ENCODE peak calls at places on chromosomes 5 and 9, in eight cellular contexts. One of them, this sample, is unnamed.

GRCh38 chr9:135909371-135909770 is 2.0 kb upstream of the CAMSAP1 start:
- DNase-seq in NCI-H460: no peak
- DNase-seq in NCI-H1694 treated with DMSO at 0.1 percent for 48 hours: no peak
- DNase-seq in naive thymus-derived CD8-positive, alpha-beta T cell: no peak
- DNase-seq in IMR-90: no peak
- DNase-seq in mammary epithelial cell: no peak
- DNase-seq in left cardiac atrium: no peak
- DNase-seq in uterus: no peak
- DNase-seq in this sample: no peak

GRCh38 chr9:69324549-69325401 is at the start of gene ENTREP1:
- DNase-seq in uterus: peak; percentile 29
- DNase-seq in mammary epithelial cell: peak; percentile 75
- DNase-seq in IMR-90: no peak
- DNase-seq in NCI-H1694 treated with DMSO at 0.1 percent for 48 hours: no peak
- DNase-seq in left cardiac atrium: peak; percentile 83
- DNase-seq in naive thymus-derived CD8-positive, alpha-beta T cell: no peak
- DNase-seq in NCI-H460: peak; percentile 40
- DNase-seq in this sample: peak; percentile 87

GRCh38 chr5:154642499-154643245 is 112.5 kb upstream of the LARP1 start:
- DNase-seq in NCI-H1694 treated with DMSO at 0.1 percent for 48 hours: peak; percentile 17
- DNase-seq in uterus: no peak
- DNase-seq in IMR-90: peak; percentile 30
- DNase-seq in NCI-H460: no peak
- DNase-seq in naive thymus-derived CD8-positive, alpha-beta T cell: no peak
- DNase-seq in left cardiac atrium: no peak
- DNase-seq in mammary epithelial cell: peak; percentile 12
- DNase-seq in this sample: no peak

GRCh38 chr9:119559986-119560385 is 190.8 kb upstream of the BRINP1 start:
- DNase-seq in IMR-90: no peak
- DNase-seq in uterus: no peak
- DNase-seq in NCI-H460: no peak
- DNase-seq in left cardiac atrium: no peak
- DNase-seq in naive thymus-derived CD8-positive, alpha-beta T cell: no peak
- DNase-seq in mammary epithelial cell: no peak
- DNase-seq in NCI-H1694 treated with DMSO at 0.1 percent for 48 hours: no peak
- DNase-seq in this sample: no peak

GRCh38 chr5:140642718-140643117 is 3.5 kb downstream of the TMCO6 start:
- DNase-seq in NCI-H460: no peak
- DNase-seq in IMR-90: peak; percentile 45
- DNase-seq in NCI-H1694 treated with DMSO at 0.1 percent for 48 hours: no peak
- DNase-seq in left cardiac atrium: no peak
- DNase-seq in mammary epithelial cell: no peak
- DNase-seq in naive thymus-derived CD8-positive, alpha-beta T cell: no peak
- DNase-seq in uterus: no peak
- DNase-seq in this sample: no peak

GRCh38 chr9:101858026-101858425 is 119.6 kb upstream of the GRIN3A start:
- DNase-seq in uterus: no peak
- DNase-seq in left cardiac atrium: no peak
- DNase-seq in NCI-H1694 treated with DMSO at 0.1 percent for 48 hours: no peak
- DNase-seq in mammary epithelial cell: no peak
- DNase-seq in naive thymus-derived CD8-positive, alpha-beta T cell: no peak
- DNase-seq in NCI-H460: no peak
- DNase-seq in IMR-90: no peak
- DNase-seq in this sample: no peak

GRCh38 chr9:135789838-135790291 is 87.9 kb downstream of the KCNT1 start:
- DNase-seq in NCI-H460: no peak
- DNase-seq in NCI-H1694 treated with DMSO at 0.1 percent for 48 hours: no peak
- DNase-seq in IMR-90: no peak
- DNase-seq in naive thymus-derived CD8-positive, alpha-beta T cell: no peak
- DNase-seq in left cardiac atrium: no peak
- DNase-seq in uterus: no peak
- DNase-seq in mammary epithelial cell: no peak
- DNase-seq in this sample: no peak

GRCh38 chr5:36492998-36493655 is 113.3 kb upstream of the SLC1A3 start:
- DNase-seq in naive thymus-derived CD8-positive, alpha-beta T cell: no peak
- DNase-seq in NCI-H460: no peak
- DNase-seq in mammary epithelial cell: peak; percentile 32
- DNase-seq in NCI-H1694 treated with DMSO at 0.1 percent for 48 hours: no peak
- DNase-seq in uterus: no peak
- DNase-seq in IMR-90: peak; percentile 38
- DNase-seq in left cardiac atrium: no peak
- DNase-seq in this sample: no peak

GRCh38 chr5:145510324-145510723 is 324.8 kb downstream of the PRELID2 start:
- DNase-seq in naive thymus-derived CD8-positive, alpha-beta T cell: no peak
- DNase-seq in left cardiac atrium: no peak
- DNase-seq in IMR-90: peak; percentile 71
- DNase-seq in NCI-H460: no peak
- DNase-seq in uterus: no peak
- DNase-seq in mammary epithelial cell: no peak
- DNase-seq in NCI-H1694 treated with DMSO at 0.1 percent for 48 hours: no peak
- DNase-seq in this sample: no peak

GRCh38 chr5:175823731-175824525 is 47.5 kb upstream of the CPLX2 start:
- DNase-seq in naive thymus-derived CD8-positive, alpha-beta T cell: no peak
- DNase-seq in mammary epithelial cell: no peak
- DNase-seq in left cardiac atrium: no peak
- DNase-seq in uterus: no peak
- DNase-seq in NCI-H1694 treated with DMSO at 0.1 percent for 48 hours: peak; percentile 66
- DNase-seq in IMR-90: no peak
- DNase-seq in NCI-H460: no peak
- DNase-seq in this sample: no peak

GRCh38 chr9:4375424-4376195 is 75.7 kb upstream of the GLIS3 start:
- DNase-seq in IMR-90: peak; percentile 82
- DNase-seq in mammary epithelial cell: peak; percentile 56
- DNase-seq in NCI-H1694 treated with DMSO at 0.1 percent for 48 hours: peak; percentile 23
- DNase-seq in left cardiac atrium: no peak
- DNase-seq in NCI-H460: peak; percentile 40
- DNase-seq in naive thymus-derived CD8-positive, alpha-beta T cell: no peak
- DNase-seq in uterus: no peak
- DNase-seq in this sample: no peak

GRCh38 chr9:72485821-72486605 is 35.4 kb upstream of the TMC1 start:
- DNase-seq in naive thymus-derived CD8-positive, alpha-beta T cell: no peak
- DNase-seq in left cardiac atrium: no peak
- DNase-seq in uterus: no peak
- DNase-seq in NCI-H460: no peak
- DNase-seq in mammary epithelial cell: no peak
- DNase-seq in NCI-H1694 treated with DMSO at 0.1 percent for 48 hours: no peak
- DNase-seq in IMR-90: peak; percentile 68
- DNase-seq in this sample: no peak

GRCh38 chr9:16627967-16628366 is 242.5 kb downstream of the BNC2 start:
- DNase-seq in left cardiac atrium: peak; percentile 48
- DNase-seq in NCI-H460: no peak
- DNase-seq in uterus: no peak
- DNase-seq in mammary epithelial cell: no peak
- DNase-seq in NCI-H1694 treated with DMSO at 0.1 percent for 48 hours: peak; percentile 78
- DNase-seq in IMR-90: peak; percentile 96
- DNase-seq in naive thymus-derived CD8-positive, alpha-beta T cell: no peak
- DNase-seq in this sample: no peak